ENCODE peak calls at places on chromosomes 1 and 21, in eight cellular contexts. K is left ventricle myocardium inferior; W is heart left ventricle; B is GM04504; L is NCI-H1417; I is stimulated activated CD8-positive, alpha-beta memory T cell treated with anti-CD3 and anti-CD28 coated beads, Interleukin-12 subunit alpha, Interleukin-12 subunit beta, amount 100 ng/mL, for 4 hours; E is ureter; F is neuronal stem cell. O is an unnamed sample.

GRCh38 chr1:29655145-29655544 is 418.8 kb downstream of the PTPRU start:
- DNase-seq in K (no peak), W (no peak), B (no peak), L (no peak), I (no peak), E (peak; percentile 9), F (no peak), O (peak; percentile 26)

GRCh38 chr1:213984387-213985180 is 3.2 kb upstream of the PROX1 start:
- DNase-seq in K (no peak), W (no peak), B (no peak), L (peak; percentile 91), I (no peak), E (no peak), F (no peak), O (no peak)

GRCh38 chr1:21216835-21217811 is 40.4 kb upstream of the EIF4G3 start:
- DNase-seq in K (no peak), W (peak; percentile 35), B (no peak), L (peak; percentile 53), I (peak; percentile 29), E (no peak), F (no peak), O (no peak)

GRCh38 chr1:76218888-76219588 is 144.5 kb downstream of the ST6GALNAC3 start:
- DNase-seq in K (no peak), W (no peak), B (no peak), L (no peak), I (no peak), E (no peak), F (no peak), O (no peak)

GRCh38 chr1:44442791-44443190 is 37.7 kb downstream of the RNF220 start:
- DNase-seq in K (no peak), W (no peak), B (no peak), L (no peak), I (no peak), E (no peak), F (no peak), O (no peak)

GRCh38 chr21:45763074-45763473 is 119.5 kb downstream of the PCBP3 start:
- DNase-seq in K (no peak), W (no peak), B (no peak), L (no peak), I (no peak), E (no peak), F (no peak), O (no peak)

GRCh38 chr1:27527223-27527856 is 37.4 kb upstream of the WASF2 start:
- DNase-seq in K (peak; percentile 70), W (peak; percentile 68), B (no peak), L (peak; percentile 99), I (no peak), E (peak; percentile 63), F (peak; percentile 59), O (no peak)

GRCh38 chr21:45153358-45154318 is 79.3 kb downstream of the ADARB1 start:
- DNase-seq in K (no peak), W (no peak), B (no peak), L (no peak), I (no peak), E (no peak), F (no peak), O (peak; percentile 49)

GRCh38 chr1:33147275-33147996 is 34.4 kb downstream of the TRIM62 start:
- DNase-seq in K (no peak), W (no peak), B (no peak), L (no peak), I (no peak), E (no peak), F (no peak), O (no peak)

GRCh38 chr1:165376811-165377153 is 20.3 kb upstream of the LMX1A start:
- DNase-seq in K (no peak), W (no peak), B (peak; percentile 35), L (no peak), I (no peak), E (no peak), F (no peak), O (no peak)

GRCh38 chr1:1861339-1861730 is 29.6 kb downstream of the GNB1 start:
- DNase-seq in K (peak; percentile 33), W (peak; percentile 50), B (no peak), L (no peak), I (no peak), E (no peak), F (no peak), O (no peak)

GRCh38 chr1:206635983-206636354 is 633 bp downstream of the DYRK3 start:
- DNase-seq in K (no peak), W (no peak), B (no peak), L (peak; percentile 78), I (no peak), E (no peak), F (no peak), O (no peak)

GRCh38 chr21:31514598-31514997 is 144.9 kb upstream of the SOD1 start:
- DNase-seq in K (no peak), W (no peak), B (no peak), L (no peak), I (no peak), E (no peak), F (peak; percentile 31), O (no peak)

GRCh38 chr1:9900142-9901043 is 9.7 kb downstream of the CTNNBIP1 start:
- DNase-seq in K (peak; percentile 79), W (peak; percentile 83), B (no peak), L (peak; percentile 87), I (no peak), E (peak; percentile 72), F (no peak), O (peak; percentile 83)

GRCh38 chr1:156814571-156815260 is 1.9 kb downstream of the SH2D2A start:
- DNase-seq in K (no peak), W (no peak), B (no peak), L (no peak), I (peak; percentile 26), E (no peak), F (no peak), O (no peak)

GRCh38 chr1:214427871-214428277 is 123.5 kb downstream of the PTPN14 start:
- DNase-seq in K (no peak), W (no peak), B (peak; percentile 85), L (no peak), I (peak; percentile 15), E (no peak), F (no peak), O (no peak)

GRCh38 chr1:41508290-41508689 is 23.8 kb upstream of the EDN2 start:
- DNase-seq in K (no peak), W (no peak), B (no peak), L (no peak), I (no peak), E (no peak), F (no peak), O (no peak)

GRCh38 chr1:167515461-167515860 is 2.9 kb downstream of the CD247 start:
- DNase-seq in K (no peak), W (no peak), B (no peak), L (no peak), I (no peak), E (no peak), F (no peak), O (no peak)

GRCh38 chr1:181541947-181542346 is 58.6 kb downstream of the CACNA1E start:
- DNase-seq in K (no peak), W (no peak), B (no peak), L (no peak), I (no peak), E (no peak), F (no peak), O (no peak)

GRCh38 chr1:191912517-191912916 is 245.7 kb upstream of the RGS18 start:
- DNase-seq in K (no peak), W (no peak), B (no peak), L (no peak), I (no peak), E (no peak), F (no peak), O (no peak)

GRCh38 chr1:117038236-117038635 is 21.9 kb upstream of the TTF2 start:
- DNase-seq in K (no peak), W (no peak), B (no peak), L (no peak), I (no peak), E (no peak), F (no peak), O (no peak)

GRCh38 chr21:45481566-45481965 is 60.7 kb downstream of the SLC19A1 start:
- DNase-seq in K (no peak), W (no peak), B (no peak), L (no peak), I (no peak), E (no peak), F (no peak), O (no peak)

GRCh38 chr1:23174383-23175110 is 5.9 kb upstream of the LUZP1 start:
- DNase-seq in K (no peak), W (no peak), B (no peak), L (no peak), I (no peak), E (no peak), F (no peak), O (no peak)

GRCh38 chr21:28938726-28939125 is 54.0 kb downstream of the LTN1 start:
- DNase-seq in K (no peak), W (no peak), B (no peak), L (no peak), I (no peak), E (no peak), F (no peak), O (no peak)

GRCh38 chr1:51147394-51147793 is 45.4 kb downstream of the C1orf185 start:
- DNase-seq in K (no peak), W (no peak), B (no peak), L (no peak), I (no peak), E (no peak), F (no peak), O (no peak)

GRCh38 chr1:90502194-90502593 is 214.9 kb downstream of the BARHL2 start:
- DNase-seq in K (no peak), W (no peak), B (no peak), L (no peak), I (no peak), E (no peak), F (peak; percentile 23), O (no peak)

O was measured in right atrium auricular region.